ENCODE peak calls at places on chromosomes 4 and X, in four cellular contexts. U, T, O and P are unnamed samples.

GRCh38 chr4:187480146-187481145 is 515.1 kb upstream of the ZFP42 start:
- DNase-seq in U (no peak), T (no peak), O (no peak), P (no peak)

GRCh38 chr4:31045724-31046318 is 325.7 kb downstream of the PCDH7 start:
- DNase-seq in U (peak), T (no peak), O (no peak), P (no peak)

GRCh38 chrX:8845060-8845459 is 43.9 kb upstream of the FAM9A start:
- DNase-seq in U (no peak), T (no peak), O (peak), P (no peak)

GRCh38 chr4:154908168-154908567 is 127.1 kb downstream of the RBM46 start:
- DNase-seq in U (no peak), T (no peak), O (no peak), P (no peak)

GRCh38 chr4:180665994-180666818 is 1577.0 kb upstream of the TENM3 start:
- DNase-seq in U (peak), T (peak), O (no peak), P (no peak)

GRCh38 chr4:1072830-1073446 is 40.4 kb downstream of the RNF212 start:
- DNase-seq in U (peak), T (peak), O (peak), P (peak)

GRCh38 chr4:28357985-28358384 is 1497.3 kb downstream of the STIM2 start:
- DNase-seq in U (no peak), T (no peak), O (no peak), P (no peak)

GRCh38 chr4:182649698-182650477 is 267.3 kb downstream of the DCTD start:
- DNase-seq in U (no peak), T (no peak), O (no peak), P (no peak)

GRCh38 chrX:42375080-42375479 is 402.9 kb downstream of the PPP1R2C start:
- DNase-seq in U (no peak), T (no peak), O (no peak), P (no peak)

GRCh38 chrX:22247169-22247568 is 25.5 kb upstream of the CBLL2 start:
- DNase-seq in U (no peak), T (no peak), O (no peak), P (no peak)

GRCh38 chrX:30831082-30831481 is 58.0 kb downstream of the TAB3 start:
- DNase-seq in U (peak), T (no peak), O (no peak), P (peak)

GRCh38 chr4:84286048-84286447 is 213.0 kb downstream of the NKX6-1 start:
- DNase-seq in U (peak), T (no peak), O (no peak), P (no peak)

GRCh38 chr4:107922486-107923473 is 8.6 kb upstream of the CYP2U1 start:
- DNase-seq in U (no peak), T (no peak), O (no peak), P (no peak)

GRCh38 chr4:26175016-26175786 is 145.6 kb upstream of the RBPJ start:
- DNase-seq in U (no peak), T (no peak), O (no peak), P (peak)

GRCh38 chr4:8409271-8410065 is 31.1 kb downstream of the ACOX3 start:
- DNase-seq in U (peak), T (peak), O (peak), P (peak)

GRCh38 chr4:126977306-126977705 is 655.5 kb upstream of the INTU start:
- DNase-seq in U (peak), T (no peak), O (no peak), P (no peak)

GRCh38 chrX:9907645-9908387 is 59.3 kb upstream of the CLDN34 start:
- DNase-seq in U (no peak), T (no peak), O (no peak), P (no peak)

GRCh38 chr4:155539746-155540145 is 126.9 kb upstream of the GUCY1A1 start:
- DNase-seq in U (no peak), T (no peak), O (no peak), P (no peak)

GRCh38 chrX:107825698-107826285 is at the start of gene MID2:
- DNase-seq in U (peak), T (peak), O (peak), P (peak)

GRCh38 chr4:68732653-68733466 is 62.4 kb upstream of the UGT2B15 start:
- DNase-seq in U (no peak), T (no peak), O (no peak), P (no peak)

GRCh38 chr4:138218976-138219375 is 23.2 kb downstream of the SLC7A11 start:
- DNase-seq in U (no peak), T (no peak), O (no peak), P (no peak)

GRCh38 chr4:108054025-108054424 is 64.3 kb downstream of the HADH start:
- DNase-seq in U (no peak), T (no peak), O (no peak), P (no peak)

GRCh38 chr4:108118505-108118904 is 50.2 kb downstream of the LEF1 start:
- DNase-seq in U (no peak), T (no peak), O (no peak), P (peak)

GRCh38 chr4:128782076-128782715 is 27.3 kb upstream of the JADE1 start:
- DNase-seq in U (peak), T (peak), O (no peak), P (peak)

GRCh38 chr4:100632163-100632562 is 114.3 kb upstream of the EMCN start:
- DNase-seq in U (no peak), T (no peak), O (no peak), P (no peak)

GRCh38 chr4:30208731-30209435 is 511.3 kb upstream of the PCDH7 start:
- DNase-seq in U (no peak), T (no peak), O (no peak), P (no peak)

GRCh38 chr4:177033130-177033529 is 240.4 kb upstream of the VEGFC start:
- DNase-seq in U (peak), T (no peak), O (no peak), P (no peak)

GRCh38 chrX:11944486-11944885 is 186.4 kb downstream of the MSL3 start:
- DNase-seq in U (peak), T (no peak), O (no peak), P (no peak)

GRCh38 chrX:14095702-14096101 is 66.0 kb upstream of the GEMIN8 start:
- DNase-seq in U (peak), T (peak), O (peak), P (peak)

GRCh38 chr4:173536808-173537429 is 6.9 kb upstream of the HAND2 start:
- DNase-seq in U (peak), T (no peak), O (peak), P (no peak)